ENCODE peak calls at places on chromosomes 4 and X, in five cellular contexts. One of them, this sample, is unnamed.
A peak's percentile ranks its signal among the peaks of the same experiment; 100 is the strongest.

GRCh38 chr4:6695660-6696581 is 2.2 kb downstream of the S100P start:
- DNase-seq in SK-MEL-5: no peak
- DNase-seq in NCI-H345: no peak
- DNase-seq in activated T-cell treated with anti-CD3 and anti-CD28 coated beads for 1 hour: peak; percentile 37
- DNase-seq in foreskin fibroblast: peak; percentile 48
- DNase-seq in this sample: peak; percentile 21

GRCh38 chr4:81723927-81724587 is 252.3 kb upstream of the RASGEF1B start:
- DNase-seq in foreskin fibroblast: no peak
- DNase-seq in activated T-cell treated with anti-CD3 and anti-CD28 coated beads for 1 hour: no peak
- DNase-seq in SK-MEL-5: no peak
- DNase-seq in NCI-H345: peak; percentile 2
- DNase-seq in this sample: no peak

GRCh38 chrX:16496175-16496574 is 153.8 kb upstream of the S100G start:
- DNase-seq in activated T-cell treated with anti-CD3 and anti-CD28 coated beads for 1 hour: no peak
- DNase-seq in SK-MEL-5: no peak
- DNase-seq in NCI-H345: no peak
- DNase-seq in foreskin fibroblast: no peak
- DNase-seq in this sample: no peak

GRCh38 chrX:110004210-110004609 is 1.3 kb downstream of the TMEM164 start:
- DNase-seq in SK-MEL-5: no peak
- DNase-seq in NCI-H345: peak; percentile 9
- DNase-seq in foreskin fibroblast: no peak
- DNase-seq in activated T-cell treated with anti-CD3 and anti-CD28 coated beads for 1 hour: no peak
- DNase-seq in this sample: no peak

GRCh38 chr4:53364624-53365023 is 1.2 kb downstream of the SCFD2 start:
- DNase-seq in SK-MEL-5: no peak
- DNase-seq in activated T-cell treated with anti-CD3 and anti-CD28 coated beads for 1 hour: no peak
- DNase-seq in foreskin fibroblast: no peak
- DNase-seq in NCI-H345: no peak
- DNase-seq in this sample: no peak

GRCh38 chr4:82965763-82966162 is 44.9 kb downstream of the LIN54 start:
- DNase-seq in foreskin fibroblast: no peak
- DNase-seq in activated T-cell treated with anti-CD3 and anti-CD28 coated beads for 1 hour: no peak
- DNase-seq in SK-MEL-5: no peak
- DNase-seq in NCI-H345: no peak
- DNase-seq in this sample: no peak

GRCh38 chr4:82601242-82602015 is 39.6 kb upstream of the TMEM150C start:
- DNase-seq in foreskin fibroblast: no peak
- DNase-seq in activated T-cell treated with anti-CD3 and anti-CD28 coated beads for 1 hour: no peak
- DNase-seq in NCI-H345: no peak
- DNase-seq in SK-MEL-5: no peak
- DNase-seq in this sample: peak; percentile 58

GRCh38 chr4:20544645-20545044 is 155.6 kb upstream of the PACRGL start:
- DNase-seq in NCI-H345: peak; percentile 19
- DNase-seq in foreskin fibroblast: peak; percentile 73
- DNase-seq in activated T-cell treated with anti-CD3 and anti-CD28 coated beads for 1 hour: no peak
- DNase-seq in SK-MEL-5: peak; percentile 63
- DNase-seq in this sample: peak; percentile 71

GRCh38 chr4:2867758-2868491 is 24.3 kb downstream of the ADD1 start:
- DNase-seq in activated T-cell treated with anti-CD3 and anti-CD28 coated beads for 1 hour: no peak
- DNase-seq in SK-MEL-5: no peak
- DNase-seq in foreskin fibroblast: peak; percentile 64
- DNase-seq in NCI-H345: no peak
- DNase-seq in this sample: peak; percentile 42

GRCh38 chr4:184450045-184450444 is 24.3 kb downstream of the IRF2 start:
- DNase-seq in foreskin fibroblast: peak; percentile 79
- DNase-seq in activated T-cell treated with anti-CD3 and anti-CD28 coated beads for 1 hour: no peak
- DNase-seq in SK-MEL-5: no peak
- DNase-seq in NCI-H345: no peak
- DNase-seq in this sample: peak; percentile 72

GRCh38 chrX:39437670-39438441 is 636.6 kb downstream of the MID1IP1 start:
- DNase-seq in SK-MEL-5: no peak
- DNase-seq in activated T-cell treated with anti-CD3 and anti-CD28 coated beads for 1 hour: no peak
- DNase-seq in foreskin fibroblast: no peak
- DNase-seq in NCI-H345: no peak
- DNase-seq in this sample: no peak

GRCh38 chr4:151798678-151799416 is 38.0 kb upstream of the GATB start:
- DNase-seq in foreskin fibroblast: peak; percentile 14
- DNase-seq in activated T-cell treated with anti-CD3 and anti-CD28 coated beads for 1 hour: no peak
- DNase-seq in NCI-H345: no peak
- DNase-seq in SK-MEL-5: no peak
- DNase-seq in this sample: no peak

GRCh38 chrX:45191383-45191782 is 9.3 kb downstream of the DIPK2B start:
- DNase-seq in foreskin fibroblast: no peak
- DNase-seq in SK-MEL-5: no peak
- DNase-seq in NCI-H345: no peak
- DNase-seq in activated T-cell treated with anti-CD3 and anti-CD28 coated beads for 1 hour: no peak
- DNase-seq in this sample: no peak

GRCh38 chrX:2488621-2489285 is 12.0 kb downstream of the DHRSX start:
- DNase-seq in foreskin fibroblast: no peak
- DNase-seq in NCI-H345: no peak
- DNase-seq in activated T-cell treated with anti-CD3 and anti-CD28 coated beads for 1 hour: no peak
- DNase-seq in SK-MEL-5: no peak
- DNase-seq in this sample: no peak

GRCh38 chrX:108473979-108474378 is 34.3 kb downstream of the COL4A5 start:
- DNase-seq in SK-MEL-5: no peak
- DNase-seq in NCI-H345: no peak
- DNase-seq in foreskin fibroblast: no peak
- DNase-seq in activated T-cell treated with anti-CD3 and anti-CD28 coated beads for 1 hour: no peak
- DNase-seq in this sample: no peak

GRCh38 chrX:50812995-50813842 is 775 bp downstream of the SHROOM4 start:
- DNase-seq in foreskin fibroblast: peak; percentile 48
- DNase-seq in NCI-H345: no peak
- DNase-seq in activated T-cell treated with anti-CD3 and anti-CD28 coated beads for 1 hour: no peak
- DNase-seq in SK-MEL-5: peak; percentile 4
- DNase-seq in this sample: peak; percentile 30

GRCh38 chrX:135264210-135264609 is 12.3 kb downstream of the ETDA start:
- DNase-seq in SK-MEL-5: no peak
- DNase-seq in activated T-cell treated with anti-CD3 and anti-CD28 coated beads for 1 hour: no peak
- DNase-seq in NCI-H345: no peak
- DNase-seq in foreskin fibroblast: no peak
- DNase-seq in this sample: no peak

GRCh38 chrX:100424012-100424411 is 13.9 kb upstream of the PCDH19 start:
- DNase-seq in SK-MEL-5: peak; percentile 45
- DNase-seq in NCI-H345: no peak
- DNase-seq in activated T-cell treated with anti-CD3 and anti-CD28 coated beads for 1 hour: no peak
- DNase-seq in foreskin fibroblast: no peak
- DNase-seq in this sample: no peak

GRCh38 chr4:6824071-6824470 is 41.5 kb downstream of the KIAA0232 start:
- DNase-seq in SK-MEL-5: no peak
- DNase-seq in foreskin fibroblast: peak; percentile 36
- DNase-seq in NCI-H345: no peak
- DNase-seq in activated T-cell treated with anti-CD3 and anti-CD28 coated beads for 1 hour: no peak
- DNase-seq in this sample: no peak

GRCh38 chr4:185396724-185397402 is at the start of gene ANKRD37:
- DNase-seq in NCI-H345: peak; percentile 23
- DNase-seq in foreskin fibroblast: peak; percentile 53
- DNase-seq in SK-MEL-5: no peak
- DNase-seq in activated T-cell treated with anti-CD3 and anti-CD28 coated beads for 1 hour: no peak
- DNase-seq in this sample: no peak

GRCh38 chrX:123083924-123084323 is 100.2 kb upstream of the GRIA3 start:
- DNase-seq in foreskin fibroblast: peak; percentile 56
- DNase-seq in activated T-cell treated with anti-CD3 and anti-CD28 coated beads for 1 hour: no peak
- DNase-seq in SK-MEL-5: no peak
- DNase-seq in NCI-H345: no peak
- DNase-seq in this sample: peak; percentile 75

GRCh38 chr4:80619070-80619674 is 283.6 kb downstream of the CFAP299 start:
- DNase-seq in SK-MEL-5: peak; percentile 7
- DNase-seq in activated T-cell treated with anti-CD3 and anti-CD28 coated beads for 1 hour: no peak
- DNase-seq in foreskin fibroblast: no peak
- DNase-seq in NCI-H345: no peak
- DNase-seq in this sample: no peak

GRCh38 chrX:154597221-154597620 is 12.3 kb downstream of the CTAG1A start:
- DNase-seq in SK-MEL-5: no peak
- DNase-seq in activated T-cell treated with anti-CD3 and anti-CD28 coated beads for 1 hour: no peak
- DNase-seq in NCI-H345: no peak
- DNase-seq in foreskin fibroblast: no peak
- DNase-seq in this sample: no peak

GRCh38 chrX:2889045-2889605 is 40.0 kb downstream of the ARSD start:
- DNase-seq in activated T-cell treated with anti-CD3 and anti-CD28 coated beads for 1 hour: no peak
- DNase-seq in NCI-H345: no peak
- DNase-seq in foreskin fibroblast: no peak
- DNase-seq in SK-MEL-5: no peak
- DNase-seq in this sample: no peak

GRCh38 chrX:17375631-17376380 is 806 bp downstream of the NHS start:
- DNase-seq in foreskin fibroblast: peak; percentile 70
- DNase-seq in SK-MEL-5: no peak
- DNase-seq in NCI-H345: peak; percentile 23
- DNase-seq in activated T-cell treated with anti-CD3 and anti-CD28 coated beads for 1 hour: no peak
- DNase-seq in this sample: peak; percentile 27

GRCh38 chr4:130125468-130125867 is 1029.5 kb downstream of the C4orf33 start:
- DNase-seq in SK-MEL-5: no peak
- DNase-seq in NCI-H345: no peak
- DNase-seq in foreskin fibroblast: no peak
- DNase-seq in activated T-cell treated with anti-CD3 and anti-CD28 coated beads for 1 hour: no peak
- DNase-seq in this sample: no peak

GRCh38 chr4:147683172-147683571 is 791 bp downstream of the PRMT9 start:
- DNase-seq in foreskin fibroblast: peak; percentile 55
- DNase-seq in NCI-H345: peak; percentile 2
- DNase-seq in activated T-cell treated with anti-CD3 and anti-CD28 coated beads for 1 hour: no peak
- DNase-seq in SK-MEL-5: no peak
- DNase-seq in this sample: peak; percentile 51

GRCh38 chrX:13220916-13221315 is 98.9 kb downstream of the ATXN3L start:
- DNase-seq in SK-MEL-5: peak; percentile 21
- DNase-seq in activated T-cell treated with anti-CD3 and anti-CD28 coated beads for 1 hour: no peak
- DNase-seq in NCI-H345: no peak
- DNase-seq in foreskin fibroblast: peak; percentile 41
- DNase-seq in this sample: no peak

GRCh38 chrX:23515028-23515427 is 152.3 kb upstream of the PRDX4 start:
- DNase-seq in SK-MEL-5: no peak
- DNase-seq in foreskin fibroblast: no peak
- DNase-seq in NCI-H345: peak; percentile 90
- DNase-seq in activated T-cell treated with anti-CD3 and anti-CD28 coated beads for 1 hour: no peak
- DNase-seq in this sample: no peak